ENCODE peak calls at places on chromosomes 2 and 18, in four cellular contexts. One of them, this sample, is unnamed.
A peak's percentile ranks its signal among the peaks of the same experiment; 100 is the strongest.

GRCh38 chr2:153858250-153858649 is 13.5 kb upstream of the GALNT13 start:
- DNase-seq in SK-N-SH: no peak
- DNase-seq in HCT116: no peak
- DNase-seq in PC-3: no peak
- DNase-seq in this sample: no peak

GRCh38 chr2:29617351-29617750 is 304.0 kb downstream of the ALK start:
- DNase-seq in PC-3: no peak
- DNase-seq in SK-N-SH: no peak
- DNase-seq in HCT116: no peak
- DNase-seq in this sample: no peak

GRCh38 chr2:50769416-50769815 is 262.5 kb downstream of the NRXN1 start:
- DNase-seq in SK-N-SH: no peak
- DNase-seq in PC-3: no peak
- DNase-seq in HCT116: no peak
- DNase-seq in this sample: peak; percentile 31

GRCh38 chr2:197941715-197942114 is 137.3 kb downstream of the PLCL1 start:
- DNase-seq in HCT116: no peak
- DNase-seq in SK-N-SH: no peak
- DNase-seq in PC-3: no peak
- DNase-seq in this sample: no peak

GRCh38 chr18:79529991-79530390 is 134.3 kb downstream of the NFATC1 start:
- DNase-seq in PC-3: no peak
- DNase-seq in SK-N-SH: no peak
- DNase-seq in HCT116: no peak
- DNase-seq in this sample: no peak

GRCh38 chr2:45759310-45759851 is 107.9 kb downstream of the PRKCE start:
- DNase-seq in PC-3: no peak
- DNase-seq in HCT116: no peak
- DNase-seq in SK-N-SH: peak; percentile 79
- DNase-seq in this sample: no peak

GRCh38 chr2:72931280-72931910 is 14.1 kb downstream of the EMX1 start:
- DNase-seq in PC-3: peak; percentile 67
- DNase-seq in HCT116: no peak
- DNase-seq in SK-N-SH: no peak
- DNase-seq in this sample: no peak

GRCh38 chr2:131044078-131044756 is 49.0 kb downstream of the FAM168B start:
- DNase-seq in PC-3: no peak
- DNase-seq in SK-N-SH: no peak
- DNase-seq in HCT116: no peak
- DNase-seq in this sample: no peak

GRCh38 chr2:205734436-205734835 is 52.1 kb downstream of the NRP2 start:
- DNase-seq in SK-N-SH: peak; percentile 57
- DNase-seq in HCT116: no peak
- DNase-seq in PC-3: peak; percentile 67
- DNase-seq in this sample: peak; percentile 64

GRCh38 chr2:234979204-234980167 is 27.7 kb downstream of the SH3BP4 start:
- DNase-seq in HCT116: no peak
- DNase-seq in PC-3: peak; percentile 42
- DNase-seq in SK-N-SH: no peak
- DNase-seq in this sample: no peak

GRCh38 chr2:19041773-19042172 is 316.6 kb downstream of the OSR1 start:
- DNase-seq in HCT116: no peak
- DNase-seq in SK-N-SH: no peak
- DNase-seq in PC-3: no peak
- DNase-seq in this sample: no peak

GRCh38 chr2:8456149-8457091 is 225.4 kb upstream of the ID2 start:
- DNase-seq in PC-3: no peak
- DNase-seq in HCT116: no peak
- DNase-seq in SK-N-SH: no peak
- DNase-seq in this sample: no peak

GRCh38 chr18:26863122-26863879 is 2.2 kb downstream of the AQP4 start:
- DNase-seq in PC-3: peak; percentile 33
- DNase-seq in HCT116: no peak
- DNase-seq in SK-N-SH: peak; percentile 78
- DNase-seq in this sample: peak; percentile 71

GRCh38 chr2:218448934-218449333 is 30.0 kb downstream of the VIL1 start:
- DNase-seq in PC-3: peak; percentile 89
- DNase-seq in HCT116: no peak
- DNase-seq in SK-N-SH: no peak
- DNase-seq in this sample: no peak

GRCh38 chr2:236177967-236178909 is 10.1 kb upstream of the GBX2 start:
- DNase-seq in PC-3: peak; percentile 80
- DNase-seq in SK-N-SH: peak; percentile 93
- DNase-seq in HCT116: peak; percentile 56
- DNase-seq in this sample: peak; percentile 90

GRCh38 chr2:64770137-64770780 is 116.5 kb upstream of the SERTAD2 start:
- DNase-seq in SK-N-SH: no peak
- DNase-seq in HCT116: no peak
- DNase-seq in PC-3: peak; percentile 69
- DNase-seq in this sample: no peak

GRCh38 chr2:242057379-242058040 is 188.0 kb downstream of the RTP5 start:
- DNase-seq in HCT116: no peak
- DNase-seq in SK-N-SH: no peak
- DNase-seq in PC-3: no peak
- DNase-seq in this sample: no peak

GRCh38 chr18:23812566-23813440 is 123.5 kb downstream of the LAMA3 start:
- DNase-seq in HCT116: peak; percentile 15
- DNase-seq in SK-N-SH: peak; percentile 34
- DNase-seq in PC-3: peak; percentile 53
- DNase-seq in this sample: no peak

GRCh38 chr18:79876497-79876896 is 75.0 kb downstream of the SLC66A2 start:
- DNase-seq in PC-3: peak; percentile 52
- DNase-seq in HCT116: no peak
- DNase-seq in SK-N-SH: peak; percentile 22
- DNase-seq in this sample: no peak

GRCh38 chr18:77023115-77023782 is 109.3 kb downstream of the MBP start:
- DNase-seq in HCT116: no peak
- DNase-seq in PC-3: no peak
- DNase-seq in SK-N-SH: no peak
- DNase-seq in this sample: no peak

GRCh38 chr2:105655244-105655643 is 89.5 kb upstream of the NCK2 start:
- DNase-seq in SK-N-SH: no peak
- DNase-seq in HCT116: no peak
- DNase-seq in PC-3: no peak
- DNase-seq in this sample: no peak

GRCh38 chr18:22166070-22166972 is 3.1 kb upstream of the GATA6 start:
- DNase-seq in PC-3: no peak
- DNase-seq in SK-N-SH: peak; percentile 33
- DNase-seq in HCT116: no peak
- DNase-seq in this sample: peak; percentile 57

GRCh38 chr2:218168635-218169462 is 2.1 kb upstream of the CXCR1 start:
- DNase-seq in SK-N-SH: peak; percentile 54
- DNase-seq in PC-3: peak; percentile 64
- DNase-seq in HCT116: peak; percentile 37
- DNase-seq in this sample: peak; percentile 73

GRCh38 chr2:196783431-196784094 is 15.9 kb downstream of the GTF3C3 start:
- DNase-seq in PC-3: peak; percentile 44
- DNase-seq in HCT116: no peak
- DNase-seq in SK-N-SH: no peak
- DNase-seq in this sample: no peak

GRCh38 chr2:121774216-121774615 is 18.8 kb downstream of the TSN start:
- DNase-seq in SK-N-SH: peak; percentile 58
- DNase-seq in PC-3: no peak
- DNase-seq in HCT116: no peak
- DNase-seq in this sample: no peak

GRCh38 chr2:160859086-160859485 is 301.1 kb upstream of the TANK start:
- DNase-seq in HCT116: no peak
- DNase-seq in PC-3: peak; percentile 25
- DNase-seq in SK-N-SH: peak; percentile 8
- DNase-seq in this sample: no peak

GRCh38 chr2:72112981-72113846 is 34.4 kb downstream of the CYP26B1 start:
- DNase-seq in SK-N-SH: no peak
- DNase-seq in HCT116: no peak
- DNase-seq in PC-3: no peak
- DNase-seq in this sample: no peak

GRCh38 chr2:15195723-15196270 is 365.3 kb downstream of the NBAS start:
- DNase-seq in SK-N-SH: no peak
- DNase-seq in HCT116: no peak
- DNase-seq in PC-3: peak; percentile 42
- DNase-seq in this sample: no peak

GRCh38 chr2:96138146-96139145 is at the start of gene ASTL:
- DNase-seq in SK-N-SH: peak; percentile 73
- DNase-seq in PC-3: peak; percentile 64
- DNase-seq in HCT116: no peak
- DNase-seq in this sample: peak; percentile 79

GRCh38 chr2:213934560-213934959 is 476.3 kb upstream of the VWC2L start:
- DNase-seq in HCT116: no peak
- DNase-seq in SK-N-SH: peak; percentile 23
- DNase-seq in PC-3: peak; percentile 62
- DNase-seq in this sample: peak; percentile 18

GRCh38 chr2:216057688-216058193 is 23.9 kb downstream of the PECR start:
- DNase-seq in SK-N-SH: no peak
- DNase-seq in PC-3: no peak
- DNase-seq in HCT116: peak; percentile 13
- DNase-seq in this sample: no peak

GRCh38 chr2:161134547-161135518 is 25.4 kb upstream of the TANK start:
- DNase-seq in PC-3: peak; percentile 90
- DNase-seq in HCT116: peak; percentile 56
- DNase-seq in SK-N-SH: peak; percentile 16
- DNase-seq in this sample: peak; percentile 8

GRCh38 chr18:56028514-56028913 is 440.5 kb upstream of the TCF4 start:
- DNase-seq in PC-3: peak; percentile 92
- DNase-seq in HCT116: no peak
- DNase-seq in SK-N-SH: no peak
- DNase-seq in this sample: no peak

GRCh38 chr18:13572148-13572547 is 154.2 kb downstream of the FAM210A start:
- DNase-seq in PC-3: no peak
- DNase-seq in HCT116: no peak
- DNase-seq in SK-N-SH: no peak
- DNase-seq in this sample: no peak

GRCh38 chr2:156423674-156424282 is 12.4 kb upstream of the GPD2 start:
- DNase-seq in PC-3: no peak
- DNase-seq in SK-N-SH: no peak
- DNase-seq in HCT116: no peak
- DNase-seq in this sample: peak; percentile 34

DNA sequence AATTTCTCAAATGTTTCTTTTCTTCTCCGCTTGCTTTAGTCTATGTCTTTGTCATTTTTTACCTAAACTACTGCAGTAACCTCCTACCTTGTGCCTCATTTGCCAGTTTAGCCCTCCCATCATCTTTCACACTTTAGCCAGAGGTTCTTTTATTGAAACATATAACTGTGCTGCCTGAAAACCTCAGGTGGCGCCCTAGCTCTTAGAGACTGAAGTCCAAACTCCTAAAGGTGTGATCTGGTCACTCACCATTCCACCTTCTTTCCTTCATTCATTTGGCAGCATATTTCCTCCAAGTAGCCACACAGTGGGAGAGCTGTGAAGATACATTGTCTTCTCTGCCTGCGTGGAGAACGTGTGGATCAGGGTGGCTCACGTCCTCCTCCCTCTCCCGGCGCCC is 98.2 kb upstream of the MAPRE2 start:
- DNase-seq in SK-N-SH: no peak
- DNase-seq in HCT116: no peak
- DNase-seq in PC-3: no peak
- DNase-seq in this sample: peak; percentile 7
- TF ChIP-seq CTCF in SK-N-SH: no peak
- TF ChIP-seq CTCF in HCT116: peak; percentile 17
- TF ChIP-seq CTCF in PC-3: no peak
- TF ChIP-seq CTCF in this sample: peak; percentile 27

GRCh38 chr2:85324639-85325465 is 2.9 kb downstream of the TGOLN2 start:
- DNase-seq in PC-3: no peak
- DNase-seq in SK-N-SH: no peak
- DNase-seq in HCT116: no peak
- DNase-seq in this sample: no peak
- TF ChIP-seq EZH2phosphoT487 in PC-3: no peak
- TF ChIP-seq EZH2phosphoT487 in SK-N-SH: no peak
- TF ChIP-seq EZH2phosphoT487 in HCT116: no peak
- TF ChIP-seq EZH2phosphoT487 in this sample: no peak

DNA sequence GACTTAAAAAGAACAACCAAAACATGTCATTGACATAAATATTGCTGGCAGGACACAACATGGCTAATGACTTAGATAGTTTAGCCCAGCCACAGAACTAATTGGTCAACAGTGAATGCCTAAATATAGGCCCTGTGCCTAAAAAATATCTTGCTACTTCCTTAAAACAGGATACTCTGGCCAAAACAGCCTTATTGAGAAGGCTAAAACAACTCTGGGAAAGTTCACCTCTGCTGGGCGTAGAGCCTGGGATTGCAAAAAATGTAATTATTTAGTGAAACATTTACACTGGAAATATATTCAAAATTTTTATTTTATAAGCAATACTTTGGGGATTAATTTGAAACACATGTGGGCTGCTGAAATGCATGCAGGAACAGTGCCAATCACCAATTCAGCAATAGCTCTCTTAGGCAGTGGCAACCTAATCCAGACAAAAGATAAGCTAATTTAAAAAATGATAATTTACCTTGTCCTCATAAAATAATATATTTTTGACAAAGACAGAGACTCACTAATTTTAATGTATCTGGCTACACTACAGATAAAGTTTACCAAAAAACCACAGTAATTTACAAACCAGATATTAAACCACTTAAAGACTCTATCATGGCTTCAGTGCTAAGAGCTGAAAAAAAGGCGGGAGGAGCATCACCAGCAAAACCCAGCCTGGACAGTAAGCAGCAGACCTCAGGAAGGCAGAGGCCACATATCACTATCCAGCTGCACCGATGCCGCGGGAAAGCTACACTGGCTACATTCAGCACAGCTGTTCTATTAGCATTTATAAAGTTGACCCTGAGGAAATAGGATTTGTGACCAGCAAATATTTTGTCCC is 18.5 kb downstream of the TRAK2 start:
- DNase-seq in HCT116: no peak
- DNase-seq in SK-N-SH: peak; percentile 80
- DNase-seq in PC-3: no peak
- DNase-seq in this sample: no peak
- H3K9ac ChIP-seq in HCT116: no peak overlapping the region
- H3K9ac ChIP-seq in SK-N-SH: peak overlapping the region; percentile 66
- H3K9ac ChIP-seq in PC-3: peak overlapping the region; percentile 28
- H3K9ac ChIP-seq in this sample: no peak overlapping the region

DNA sequence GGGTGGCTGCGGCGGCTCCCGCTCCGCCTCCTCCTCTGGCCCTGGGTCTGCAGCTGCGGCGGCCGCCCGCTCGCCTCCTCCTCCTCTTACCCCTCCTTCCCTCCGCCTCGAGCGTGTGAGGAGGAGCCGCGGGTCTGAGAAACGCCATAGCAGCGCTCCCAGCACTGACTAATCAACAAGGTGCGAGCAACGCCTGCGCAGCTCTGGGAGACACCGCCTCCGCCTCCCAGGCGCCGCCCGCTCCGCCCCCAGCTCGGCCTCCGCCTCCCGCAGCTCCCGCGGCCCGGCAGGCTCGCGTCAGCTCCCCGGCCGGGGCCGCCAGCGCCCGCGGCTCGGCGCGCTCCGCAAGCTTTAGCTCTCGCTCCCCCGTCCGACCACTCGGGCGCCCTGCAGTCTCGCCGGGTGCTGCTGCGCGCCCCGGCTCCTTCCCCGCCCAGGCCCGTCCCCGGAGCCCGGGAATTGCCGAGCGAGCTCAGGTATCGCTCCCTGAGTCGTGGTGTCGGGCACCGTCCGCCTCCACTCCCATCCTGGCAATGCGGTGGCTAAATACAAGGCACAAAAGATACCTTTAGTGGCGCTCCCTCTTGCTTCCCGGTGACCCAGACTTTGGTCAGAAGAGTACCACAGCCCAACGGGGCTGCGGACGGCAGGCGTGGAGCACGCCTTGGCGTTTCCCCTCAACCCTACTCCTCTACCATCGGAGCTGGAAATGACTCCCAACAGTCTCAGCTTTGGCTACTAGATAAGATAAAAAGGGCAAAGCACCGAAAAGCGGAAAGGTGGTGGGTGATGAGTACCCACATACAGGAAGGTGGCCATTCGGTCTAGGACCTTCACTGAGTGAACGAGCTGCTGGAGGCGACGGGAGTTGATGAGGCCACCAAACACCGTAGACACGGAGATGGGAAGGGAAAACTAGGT is at the start of gene GAREM1:
- DNase-seq in HCT116: peak; percentile 87
- DNase-seq in SK-N-SH: peak; percentile 97
- DNase-seq in PC-3: peak; percentile 81
- DNase-seq in this sample: peak; percentile 98
- TF ChIP-seq CTCF in HCT116: peak; percentile 40
- TF ChIP-seq CTCF in SK-N-SH: peak; percentile 60
- TF ChIP-seq CTCF in PC-3: peak; percentile 33
- TF ChIP-seq CTCF in this sample: peak; percentile 60

This sample was measured in neural progenitor cell.